ENCODE peak calls at places on chromosomes 4 and X, in seven cellular contexts. One of them, this sample, is unnamed.

GRCh38 chr4:22483551-22483981 is 32.3 kb downstream of the ADGRA3 start:
- DNase-seq in NCI-H345: no peak
- DNase-seq in NCI-H1694: no peak
- DNase-seq in GM23338: no peak
- DNase-seq in RWPE1: peak; percentile 77
- DNase-seq in stimulated activated CD8-positive, alpha-beta memory T cell treated with anti-CD3 and anti-CD28 coated beads, Interleukin-7, amount 100 ng/mL, for 48 hours: no peak
- DNase-seq in dermis blood vessel endothelial cell: no peak
- DNase-seq in this sample: no peak

GRCh38 chrX:17465201-17465600 is 90.2 kb downstream of the NHS start:
- DNase-seq in NCI-H345: no peak
- DNase-seq in NCI-H1694: no peak
- DNase-seq in GM23338: no peak
- DNase-seq in RWPE1: no peak
- DNase-seq in stimulated activated CD8-positive, alpha-beta memory T cell treated with anti-CD3 and anti-CD28 coated beads, Interleukin-7, amount 100 ng/mL, for 48 hours: no peak
- DNase-seq in dermis blood vessel endothelial cell: no peak
- DNase-seq in this sample: no peak

GRCh38 chr4:6771229-6771671 is 11.3 kb upstream of the KIAA0232 start:
- DNase-seq in NCI-H345: no peak
- DNase-seq in NCI-H1694: no peak
- DNase-seq in GM23338: no peak
- DNase-seq in RWPE1: no peak
- DNase-seq in stimulated activated CD8-positive, alpha-beta memory T cell treated with anti-CD3 and anti-CD28 coated beads, Interleukin-7, amount 100 ng/mL, for 48 hours: no peak
- DNase-seq in dermis blood vessel endothelial cell: no peak
- DNase-seq in this sample: no peak

GRCh38 chrX:11259437-11259836 is 33.8 kb upstream of the AMELX start:
- DNase-seq in NCI-H345: no peak
- DNase-seq in NCI-H1694: no peak
- DNase-seq in GM23338: no peak
- DNase-seq in RWPE1: no peak
- DNase-seq in stimulated activated CD8-positive, alpha-beta memory T cell treated with anti-CD3 and anti-CD28 coated beads, Interleukin-7, amount 100 ng/mL, for 48 hours: no peak
- DNase-seq in dermis blood vessel endothelial cell: no peak
- DNase-seq in this sample: no peak

GRCh38 chr4:27096142-27096824 is 235.6 kb downstream of the STIM2 start:
- DNase-seq in NCI-H345: no peak
- DNase-seq in NCI-H1694: no peak
- DNase-seq in GM23338: peak; percentile 37
- DNase-seq in RWPE1: no peak
- DNase-seq in stimulated activated CD8-positive, alpha-beta memory T cell treated with anti-CD3 and anti-CD28 coated beads, Interleukin-7, amount 100 ng/mL, for 48 hours: no peak
- DNase-seq in dermis blood vessel endothelial cell: no peak
- DNase-seq in this sample: no peak

GRCh38 chrX:110175146-110175545 is 142.7 kb downstream of the AMMECR1 start:
- DNase-seq in NCI-H345: no peak
- DNase-seq in NCI-H1694: no peak
- DNase-seq in GM23338: no peak
- DNase-seq in RWPE1: no peak
- DNase-seq in stimulated activated CD8-positive, alpha-beta memory T cell treated with anti-CD3 and anti-CD28 coated beads, Interleukin-7, amount 100 ng/mL, for 48 hours: no peak
- DNase-seq in dermis blood vessel endothelial cell: no peak
- DNase-seq in this sample: no peak

GRCh38 chr4:183722738-183723560 is 63.9 kb downstream of the TRAPPC11 start:
- DNase-seq in NCI-H345: peak; percentile 93
- DNase-seq in NCI-H1694: no peak
- DNase-seq in GM23338: peak; percentile 79
- DNase-seq in RWPE1: peak; percentile 54
- DNase-seq in stimulated activated CD8-positive, alpha-beta memory T cell treated with anti-CD3 and anti-CD28 coated beads, Interleukin-7, amount 100 ng/mL, for 48 hours: peak; percentile 7
- DNase-seq in dermis blood vessel endothelial cell: peak; percentile 49
- DNase-seq in this sample: peak; percentile 65

GRCh38 chrX:53716328-53717088 is 30.0 kb upstream of the HUWE1 start:
- DNase-seq in NCI-H345: no peak
- DNase-seq in NCI-H1694: no peak
- DNase-seq in GM23338: no peak
- DNase-seq in RWPE1: no peak
- DNase-seq in stimulated activated CD8-positive, alpha-beta memory T cell treated with anti-CD3 and anti-CD28 coated beads, Interleukin-7, amount 100 ng/mL, for 48 hours: no peak
- DNase-seq in dermis blood vessel endothelial cell: peak; percentile 14
- DNase-seq in this sample: no peak

GRCh38 chr4:46856347-46856746 is 52.7 kb downstream of the COX7B2 start:
- DNase-seq in NCI-H345: no peak
- DNase-seq in NCI-H1694: no peak
- DNase-seq in GM23338: no peak
- DNase-seq in RWPE1: no peak
- DNase-seq in stimulated activated CD8-positive, alpha-beta memory T cell treated with anti-CD3 and anti-CD28 coated beads, Interleukin-7, amount 100 ng/mL, for 48 hours: no peak
- DNase-seq in dermis blood vessel endothelial cell: no peak
- DNase-seq in this sample: no peak

GRCh38 chr4:185792384-185793146 is 19.4 kb downstream of the SORBS2 start:
- DNase-seq in NCI-H345: peak; percentile 63
- DNase-seq in NCI-H1694: no peak
- DNase-seq in GM23338: no peak
- DNase-seq in RWPE1: peak; percentile 54
- DNase-seq in stimulated activated CD8-positive, alpha-beta memory T cell treated with anti-CD3 and anti-CD28 coated beads, Interleukin-7, amount 100 ng/mL, for 48 hours: no peak
- DNase-seq in dermis blood vessel endothelial cell: peak; percentile 99
- DNase-seq in this sample: no peak

GRCh38 chr4:183797445-183798248 is 107.5 kb upstream of the STOX2 start:
- DNase-seq in NCI-H345: peak; percentile 48
- DNase-seq in NCI-H1694: no peak
- DNase-seq in GM23338: peak; percentile 63
- DNase-seq in RWPE1: peak; percentile 33
- DNase-seq in stimulated activated CD8-positive, alpha-beta memory T cell treated with anti-CD3 and anti-CD28 coated beads, Interleukin-7, amount 100 ng/mL, for 48 hours: no peak
- DNase-seq in dermis blood vessel endothelial cell: peak; percentile 19
- DNase-seq in this sample: no peak

GRCh38 chrX:14291626-14292025 is 237.7 kb upstream of the GLRA2 start:
- DNase-seq in NCI-H345: no peak
- DNase-seq in NCI-H1694: no peak
- DNase-seq in GM23338: peak; percentile 34
- DNase-seq in RWPE1: no peak
- DNase-seq in stimulated activated CD8-positive, alpha-beta memory T cell treated with anti-CD3 and anti-CD28 coated beads, Interleukin-7, amount 100 ng/mL, for 48 hours: no peak
- DNase-seq in dermis blood vessel endothelial cell: no peak
- DNase-seq in this sample: no peak

GRCh38 chrX:254630-255215 is 26.5 kb upstream of the PLCXD1 start:
- DNase-seq in NCI-H345: no peak
- DNase-seq in NCI-H1694: no peak
- DNase-seq in GM23338: no peak
- DNase-seq in RWPE1: no peak
- DNase-seq in stimulated activated CD8-positive, alpha-beta memory T cell treated with anti-CD3 and anti-CD28 coated beads, Interleukin-7, amount 100 ng/mL, for 48 hours: no peak
- DNase-seq in dermis blood vessel endothelial cell: no peak
- DNase-seq in this sample: no peak

GRCh38 chr4:147518086-147518485 is 37.2 kb downstream of the EDNRA start:
- DNase-seq in NCI-H345: no peak
- DNase-seq in NCI-H1694: no peak
- DNase-seq in GM23338: no peak
- DNase-seq in RWPE1: no peak
- DNase-seq in stimulated activated CD8-positive, alpha-beta memory T cell treated with anti-CD3 and anti-CD28 coated beads, Interleukin-7, amount 100 ng/mL, for 48 hours: no peak
- DNase-seq in dermis blood vessel endothelial cell: no peak
- DNase-seq in this sample: no peak

GRCh38 chrX:100650841-100651240 is 6.8 kb downstream of the SRPX2 start:
- DNase-seq in NCI-H345: no peak
- DNase-seq in NCI-H1694: no peak
- DNase-seq in GM23338: no peak
- DNase-seq in RWPE1: no peak
- DNase-seq in stimulated activated CD8-positive, alpha-beta memory T cell treated with anti-CD3 and anti-CD28 coated beads, Interleukin-7, amount 100 ng/mL, for 48 hours: no peak
- DNase-seq in dermis blood vessel endothelial cell: no peak
- DNase-seq in this sample: no peak